ENCODE peak calls at places on chromosomes 3 and 15, in five cellular contexts. T is fibroblast of pulmonary artery, L is A549, U is thoracic aorta, H is HL-60. V is an unnamed sample.
A peak's percentile ranks its signal among the peaks of the same experiment; 100 is the strongest.

GRCh38 chr3:37308247-37308646 is 133.9 kb upstream of the LRRFIP2 start:
- DNase-seq in T (peak; percentile 41), L (peak; percentile 11), U (no peak), H (no peak), V (no peak)

GRCh38 chr3:128584412-128585020 is 66.1 kb downstream of the RPN1 start:
- DNase-seq in T (peak; percentile 83), L (peak; percentile 74), U (peak; percentile 5), H (peak; percentile 79), V (peak; percentile 96)

GRCh38 chr15:71465109-71465508 is 345.2 kb upstream of the NR2E3 start:
- DNase-seq in T (no peak), L (no peak), U (no peak), H (no peak), V (no peak)

GRCh38 chr3:52331091-52331490 is 15.0 kb downstream of the DNAH1 start:
- DNase-seq in T (no peak), L (no peak), U (no peak), H (no peak), V (no peak)

GRCh38 chr3:118108769-118109168 is 925.9 kb downstream of the IGSF11 start:
- DNase-seq in T (no peak), L (peak; percentile 6), U (no peak), H (no peak), V (no peak)

GRCh38 chr3:184249412-184250166 is at the start of gene EEF1AKMT4:
- DNase-seq in T (peak; percentile 99), L (peak; percentile 98), U (peak; percentile 83), H (peak; percentile 97), V (peak; percentile 100)

GRCh38 chr15:101651753-101652097 is 456 bp downstream of the TM2D3 start:
- DNase-seq in T (no peak), L (no peak), U (no peak), H (no peak), V (no peak)

GRCh38 chr15:57866149-57866736 is 159.7 kb downstream of the POLR2M start:
- DNase-seq in T (peak; percentile 71), L (peak; percentile 58), U (no peak), H (no peak), V (peak; percentile 86)

GRCh38 chr3:132183811-132184210 is 133.4 kb upstream of the ACP3 start:
- DNase-seq in T (no peak), L (no peak), U (no peak), H (no peak), V (no peak)

GRCh38 chr3:64196236-64196929 is 28.9 kb downstream of the PRICKLE2 start:
- DNase-seq in T (no peak), L (no peak), U (no peak), H (no peak), V (no peak)

GRCh38 chr3:19384868-19385267 is 236.6 kb downstream of the KCNH8 start:
- DNase-seq in T (no peak), L (no peak), U (no peak), H (no peak), V (no peak)

GRCh38 chr3:157417247-157417646 is 19.4 kb upstream of the PTX3 start:
- DNase-seq in T (peak; percentile 35), L (no peak), U (no peak), H (no peak), V (no peak)

GRCh38 chr15:82575335-82575734 is 35.1 kb upstream of the RPS17 start:
- DNase-seq in T (no peak), L (no peak), U (no peak), H (no peak), V (no peak)

GRCh38 chr3:77885381-77885780 is 845.5 kb downstream of the ROBO2 start:
- DNase-seq in T (no peak), L (no peak), U (no peak), H (no peak), V (no peak)

GRCh38 chr15:71629147-71629760 is 181.1 kb upstream of the NR2E3 start:
- DNase-seq in T (no peak), L (no peak), U (no peak), H (no peak), V (no peak)

GRCh38 chr15:68843425-68844311 is 23.0 kb upstream of the ANP32A start:
- DNase-seq in T (peak; percentile 24), L (no peak), U (no peak), H (no peak), V (no peak)

GRCh38 chr3:156483961-156484787 is 70.7 kb downstream of the SSR3 start:
- DNase-seq in T (peak; percentile 75), L (no peak), U (no peak), H (peak; percentile 12), V (peak; percentile 38)

GRCh38 chr15:80999623-81000036 is 1.1 kb upstream of the TLNRD1 start:
- DNase-seq in T (no peak), L (no peak), U (no peak), H (peak; percentile 74), V (peak; percentile 80)

GRCh38 chr3:128992926-128993460 is 883 bp downstream of the CFAP92 start:
- DNase-seq in T (no peak), L (no peak), U (no peak), H (no peak), V (no peak)

GRCh38 chr3:183579967-183580720 is 24.6 kb upstream of the KLHL6 start:
- DNase-seq in T (peak; percentile 70), L (no peak), U (no peak), H (no peak), V (no peak)

GRCh38 chr15:99120050-99120777 is 15.3 kb downstream of the SYNM start:
- DNase-seq in T (no peak), L (no peak), U (no peak), H (no peak), V (no peak)

GRCh38 chr15:77589839-77590238 is 42.9 kb downstream of the LINGO1 start:
- DNase-seq in T (no peak), L (no peak), U (no peak), H (no peak), V (peak; percentile 54)

GRCh38 chr3:193829781-193830180 is 236.8 kb downstream of the OPA1 start:
- DNase-seq in T (peak; percentile 7), L (no peak), U (no peak), H (no peak), V (peak; percentile 94)

GRCh38 chr3:141414141-141414689 is 45.9 kb downstream of the ZBTB38 start:
- DNase-seq in T (no peak), L (no peak), U (no peak), H (no peak), V (no peak)

GRCh38 chr3:169607909-169608308 is 55.6 kb downstream of the MECOM start:
- DNase-seq in T (no peak), L (no peak), U (no peak), H (no peak), V (no peak)

GRCh38 chr3:169602482-169602881 is 61.0 kb downstream of the MECOM start:
- DNase-seq in T (no peak), L (no peak), U (no peak), H (no peak), V (no peak)

GRCh38 chr3:169604118-169604517 is 59.4 kb downstream of the MECOM start:
- DNase-seq in T (peak; percentile 24), L (no peak), U (no peak), H (no peak), V (no peak)

GRCh38 chr3:169603661-169604060 is 59.9 kb downstream of the MECOM start:
- DNase-seq in T (peak; percentile 30), L (no peak), U (no peak), H (no peak), V (no peak)

GRCh38 chr3:169604568-169604967 is 58.9 kb downstream of the MECOM start:
- DNase-seq in T (peak; percentile 42), L (peak; percentile 12), U (no peak), H (no peak), V (peak; percentile 17)
- TF ChIP-seq CTCF in T (peak; percentile 46), L (no peak), U (no peak), H (no peak), V (no peak)

DNA sequence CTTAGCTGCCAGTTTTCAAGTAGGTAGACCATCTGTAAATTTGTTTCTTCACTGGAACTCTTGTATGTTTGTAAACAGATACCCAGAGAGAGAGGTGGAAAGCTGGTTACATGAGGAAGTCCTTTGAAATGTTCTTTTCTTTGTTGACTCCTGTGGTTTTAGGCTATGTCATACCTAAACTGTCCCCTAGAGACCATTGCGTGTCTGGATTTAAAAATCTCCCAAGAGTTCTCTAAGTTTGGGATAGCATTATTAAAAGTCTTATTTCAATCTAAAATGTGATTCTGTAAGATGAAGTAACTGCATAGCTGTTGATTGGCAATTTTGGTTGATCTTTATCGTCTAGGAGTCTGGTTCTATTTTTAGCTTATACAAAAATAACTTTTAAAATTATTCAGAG is 127.2 kb downstream of the GHSR start:
- DNase-seq in T (peak; percentile 50), L (no peak), U (no peak), H (no peak), V (no peak)
- TF ChIP-seq CTCF in T (no peak), L (no peak), U (peak; percentile 45), H (no peak), V (no peak)

GRCh38 chr15:48408337-48408736 is 77.1 kb downstream of the DUT start:
- DNase-seq in T (no peak), L (no peak), U (no peak), H (no peak), V (no peak)

GRCh38 chr15:48409623-48410022 is 78.4 kb downstream of the DUT start:
- DNase-seq in T (no peak), L (no peak), U (no peak), H (no peak), V (no peak)

GRCh38 chr15:48402778-48403177 is 71.5 kb downstream of the DUT start:
- DNase-seq in T (peak; percentile 63), L (no peak), U (no peak), H (no peak), V (no peak)

GRCh38 chr15:48406240-48406891 is 75.1 kb downstream of the DUT start:
- DNase-seq in T (no peak), L (no peak), U (no peak), H (no peak), V (no peak)

DNA sequence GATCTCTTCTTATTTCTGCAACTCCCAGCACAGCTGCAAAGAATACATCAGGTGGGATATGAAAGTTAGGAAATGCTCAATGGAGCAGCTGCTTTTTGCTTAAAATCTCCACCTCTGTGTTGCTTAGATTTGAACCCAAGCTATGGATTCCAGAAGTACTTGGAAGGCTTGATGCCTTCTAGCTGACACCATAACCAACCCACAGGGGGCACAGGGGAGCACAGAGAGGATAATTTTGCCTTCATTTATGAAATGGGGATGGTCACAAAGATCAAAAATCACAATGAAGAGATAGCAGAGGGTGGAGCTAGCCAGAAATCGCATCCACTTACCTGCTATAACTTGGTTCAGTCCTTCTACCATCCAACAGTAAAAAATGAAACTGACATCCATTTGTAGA is 75.7 kb downstream of the DUT start:
- DNase-seq in T (no peak), L (no peak), U (no peak), H (no peak), V (no peak)
- TF ChIP-seq CTCF in T (peak; percentile 40), L (no peak), U (no peak), H (no peak), V (no peak)

GRCh38 chr3:143217283-143217682 is 97.7 kb downstream of the CHST2 start:
- DNase-seq in T (no peak), L (no peak), U (no peak), H (no peak), V (no peak)
- TF ChIP-seq CTCF in T (no peak), L (no peak), U (no peak), H (no peak), V (no peak)

V was measured in Calu3.